ENCODE peak calls at places on chromosome 18, in nine cellular contexts. One of them, this sample, is unnamed.

GRCh38 chr18:65526099-65526498 is 224.7 kb upstream of the CDH7 start:
- DNase-seq in skeletal muscle cell: no peak
- DNase-seq in astrocyte: no peak
- DNase-seq in lung microvascular endothelial cell: no peak
- DNase-seq in heart right ventricle: no peak
- DNase-seq in activated T-helper 1 cell treated with Interleukin-2 at 50 U/mL for 16 hours: no peak
- DNase-seq in endothelial cell: no peak
- DNase-seq in activated naive CD4-positive, alpha-beta T cell treated with anti-CD3 and anti-CD28 coated beads for 36 hours: no peak
- DNase-seq in activated CD8-positive, alpha-beta memory T cell treated with anti-CD3 and anti-CD28 coated beads, Interleukin-2, amount 50 U/mL, for 48 hours: no peak
- DNase-seq in this sample: no peak

GRCh38 chr18:36828157-36828629 is 609 bp downstream of the TPGS2 start:
- DNase-seq in skeletal muscle cell: peak; percentile 47
- DNase-seq in astrocyte: peak; percentile 51
- DNase-seq in lung microvascular endothelial cell: peak; percentile 34
- DNase-seq in heart right ventricle: peak; percentile 5
- DNase-seq in activated T-helper 1 cell treated with Interleukin-2 at 50 U/mL for 16 hours: no peak
- DNase-seq in endothelial cell: no peak
- DNase-seq in activated naive CD4-positive, alpha-beta T cell treated with anti-CD3 and anti-CD28 coated beads for 36 hours: peak; percentile 42
- DNase-seq in activated CD8-positive, alpha-beta memory T cell treated with anti-CD3 and anti-CD28 coated beads, Interleukin-2, amount 50 U/mL, for 48 hours: no peak
- DNase-seq in this sample: no peak

GRCh38 chr18:72867721-72868665 is at the start of gene NETO1:
- DNase-seq in skeletal muscle cell: no peak
- DNase-seq in astrocyte: no peak
- DNase-seq in lung microvascular endothelial cell: no peak
- DNase-seq in heart right ventricle: no peak
- DNase-seq in activated T-helper 1 cell treated with Interleukin-2 at 50 U/mL for 16 hours: no peak
- DNase-seq in endothelial cell: peak; percentile 65
- DNase-seq in activated naive CD4-positive, alpha-beta T cell treated with anti-CD3 and anti-CD28 coated beads for 36 hours: no peak
- DNase-seq in activated CD8-positive, alpha-beta memory T cell treated with anti-CD3 and anti-CD28 coated beads, Interleukin-2, amount 50 U/mL, for 48 hours: peak; percentile 51
- DNase-seq in this sample: no peak

GRCh38 chr18:39805218-39805617 is 2149.8 kb upstream of the PIK3C3 start:
- DNase-seq in skeletal muscle cell: no peak
- DNase-seq in astrocyte: no peak
- DNase-seq in lung microvascular endothelial cell: no peak
- DNase-seq in heart right ventricle: no peak
- DNase-seq in activated T-helper 1 cell treated with Interleukin-2 at 50 U/mL for 16 hours: no peak
- DNase-seq in endothelial cell: no peak
- DNase-seq in activated naive CD4-positive, alpha-beta T cell treated with anti-CD3 and anti-CD28 coated beads for 36 hours: no peak
- DNase-seq in activated CD8-positive, alpha-beta memory T cell treated with anti-CD3 and anti-CD28 coated beads, Interleukin-2, amount 50 U/mL, for 48 hours: no peak
- DNase-seq in this sample: no peak

GRCh38 chr18:45059695-45060094 is 379.0 kb downstream of the SETBP1 start:
- DNase-seq in skeletal muscle cell: peak; percentile 62
- DNase-seq in astrocyte: peak; percentile 82
- DNase-seq in lung microvascular endothelial cell: no peak
- DNase-seq in heart right ventricle: no peak
- DNase-seq in activated T-helper 1 cell treated with Interleukin-2 at 50 U/mL for 16 hours: no peak
- DNase-seq in endothelial cell: no peak
- DNase-seq in activated naive CD4-positive, alpha-beta T cell treated with anti-CD3 and anti-CD28 coated beads for 36 hours: no peak
- DNase-seq in activated CD8-positive, alpha-beta memory T cell treated with anti-CD3 and anti-CD28 coated beads, Interleukin-2, amount 50 U/mL, for 48 hours: no peak
- DNase-seq in this sample: no peak

GRCh38 chr18:24735504-24736243 is 275.2 kb downstream of the HRH4 start:
- DNase-seq in skeletal muscle cell: no peak
- DNase-seq in astrocyte: no peak
- DNase-seq in lung microvascular endothelial cell: no peak
- DNase-seq in heart right ventricle: no peak
- DNase-seq in activated T-helper 1 cell treated with Interleukin-2 at 50 U/mL for 16 hours: no peak
- DNase-seq in endothelial cell: no peak
- DNase-seq in activated naive CD4-positive, alpha-beta T cell treated with anti-CD3 and anti-CD28 coated beads for 36 hours: no peak
- DNase-seq in activated CD8-positive, alpha-beta memory T cell treated with anti-CD3 and anti-CD28 coated beads, Interleukin-2, amount 50 U/mL, for 48 hours: no peak
- DNase-seq in this sample: no peak

GRCh38 chr18:79681484-79682387 is 2.1 kb downstream of the CTDP1 start:
- DNase-seq in skeletal muscle cell: no peak
- DNase-seq in astrocyte: no peak
- DNase-seq in lung microvascular endothelial cell: peak; percentile 39
- DNase-seq in heart right ventricle: no peak
- DNase-seq in activated T-helper 1 cell treated with Interleukin-2 at 50 U/mL for 16 hours: peak; percentile 36
- DNase-seq in endothelial cell: no peak
- DNase-seq in activated naive CD4-positive, alpha-beta T cell treated with anti-CD3 and anti-CD28 coated beads for 36 hours: peak; percentile 85
- DNase-seq in activated CD8-positive, alpha-beta memory T cell treated with anti-CD3 and anti-CD28 coated beads, Interleukin-2, amount 50 U/mL, for 48 hours: peak; percentile 84
- DNase-seq in this sample: peak; percentile 78

GRCh38 chr18:13253786-13254755 is 35.5 kb downstream of the LDLRAD4 start:
- DNase-seq in skeletal muscle cell: no peak
- DNase-seq in astrocyte: no peak
- DNase-seq in lung microvascular endothelial cell: no peak
- DNase-seq in heart right ventricle: no peak
- DNase-seq in activated T-helper 1 cell treated with Interleukin-2 at 50 U/mL for 16 hours: no peak
- DNase-seq in endothelial cell: no peak
- DNase-seq in activated naive CD4-positive, alpha-beta T cell treated with anti-CD3 and anti-CD28 coated beads for 36 hours: no peak
- DNase-seq in activated CD8-positive, alpha-beta memory T cell treated with anti-CD3 and anti-CD28 coated beads, Interleukin-2, amount 50 U/mL, for 48 hours: peak; percentile 33
- DNase-seq in this sample: no peak

GRCh38 chr18:52339891-52340371 is at the start of gene DCC:
- DNase-seq in skeletal muscle cell: peak; percentile 31
- DNase-seq in astrocyte: peak; percentile 58
- DNase-seq in lung microvascular endothelial cell: peak; percentile 39
- DNase-seq in heart right ventricle: no peak
- DNase-seq in activated T-helper 1 cell treated with Interleukin-2 at 50 U/mL for 16 hours: no peak
- DNase-seq in endothelial cell: peak; percentile 67
- DNase-seq in activated naive CD4-positive, alpha-beta T cell treated with anti-CD3 and anti-CD28 coated beads for 36 hours: peak; percentile 12
- DNase-seq in activated CD8-positive, alpha-beta memory T cell treated with anti-CD3 and anti-CD28 coated beads, Interleukin-2, amount 50 U/mL, for 48 hours: no peak
- DNase-seq in this sample: no peak

GRCh38 chr18:2872095-2872494 is 25.3 kb downstream of the EMILIN2 start:
- DNase-seq in skeletal muscle cell: no peak
- DNase-seq in astrocyte: no peak
- DNase-seq in lung microvascular endothelial cell: no peak
- DNase-seq in heart right ventricle: no peak
- DNase-seq in activated T-helper 1 cell treated with Interleukin-2 at 50 U/mL for 16 hours: no peak
- DNase-seq in endothelial cell: no peak
- DNase-seq in activated naive CD4-positive, alpha-beta T cell treated with anti-CD3 and anti-CD28 coated beads for 36 hours: no peak
- DNase-seq in activated CD8-positive, alpha-beta memory T cell treated with anti-CD3 and anti-CD28 coated beads, Interleukin-2, amount 50 U/mL, for 48 hours: no peak
- DNase-seq in this sample: no peak

GRCh38 chr18:497688-498087 is 2.8 kb downstream of the COLEC12 start:
- DNase-seq in skeletal muscle cell: no peak
- DNase-seq in astrocyte: no peak
- DNase-seq in lung microvascular endothelial cell: peak; percentile 50
- DNase-seq in heart right ventricle: no peak
- DNase-seq in activated T-helper 1 cell treated with Interleukin-2 at 50 U/mL for 16 hours: no peak
- DNase-seq in endothelial cell: no peak
- DNase-seq in activated naive CD4-positive, alpha-beta T cell treated with anti-CD3 and anti-CD28 coated beads for 36 hours: no peak
- DNase-seq in activated CD8-positive, alpha-beta memory T cell treated with anti-CD3 and anti-CD28 coated beads, Interleukin-2, amount 50 U/mL, for 48 hours: no peak
- DNase-seq in this sample: no peak

GRCh38 chr18:37266290-37266689 is 299.3 kb downstream of the CELF4 start:
- DNase-seq in skeletal muscle cell: no peak
- DNase-seq in astrocyte: no peak
- DNase-seq in lung microvascular endothelial cell: no peak
- DNase-seq in heart right ventricle: no peak
- DNase-seq in activated T-helper 1 cell treated with Interleukin-2 at 50 U/mL for 16 hours: no peak
- DNase-seq in endothelial cell: peak; percentile 62
- DNase-seq in activated naive CD4-positive, alpha-beta T cell treated with anti-CD3 and anti-CD28 coated beads for 36 hours: no peak
- DNase-seq in activated CD8-positive, alpha-beta memory T cell treated with anti-CD3 and anti-CD28 coated beads, Interleukin-2, amount 50 U/mL, for 48 hours: no peak
- DNase-seq in this sample: no peak

GRCh38 chr18:57003342-57003741 is 143.5 kb upstream of the BOD1L2 start:
- DNase-seq in skeletal muscle cell: no peak
- DNase-seq in astrocyte: no peak
- DNase-seq in lung microvascular endothelial cell: no peak
- DNase-seq in heart right ventricle: no peak
- DNase-seq in activated T-helper 1 cell treated with Interleukin-2 at 50 U/mL for 16 hours: no peak
- DNase-seq in endothelial cell: no peak
- DNase-seq in activated naive CD4-positive, alpha-beta T cell treated with anti-CD3 and anti-CD28 coated beads for 36 hours: no peak
- DNase-seq in activated CD8-positive, alpha-beta memory T cell treated with anti-CD3 and anti-CD28 coated beads, Interleukin-2, amount 50 U/mL, for 48 hours: no peak
- DNase-seq in this sample: no peak

GRCh38 chr18:58838165-58838860 is 26.4 kb upstream of the ZNF532 start:
- DNase-seq in skeletal muscle cell: no peak
- DNase-seq in astrocyte: no peak
- DNase-seq in lung microvascular endothelial cell: no peak
- DNase-seq in heart right ventricle: no peak
- DNase-seq in activated T-helper 1 cell treated with Interleukin-2 at 50 U/mL for 16 hours: no peak
- DNase-seq in endothelial cell: no peak
- DNase-seq in activated naive CD4-positive, alpha-beta T cell treated with anti-CD3 and anti-CD28 coated beads for 36 hours: no peak
- DNase-seq in activated CD8-positive, alpha-beta memory T cell treated with anti-CD3 and anti-CD28 coated beads, Interleukin-2, amount 50 U/mL, for 48 hours: no peak
- DNase-seq in this sample: no peak

GRCh38 chr18:13178197-13178596 is 40.4 kb upstream of the LDLRAD4 start:
- DNase-seq in skeletal muscle cell: no peak
- DNase-seq in astrocyte: no peak
- DNase-seq in lung microvascular endothelial cell: no peak
- DNase-seq in heart right ventricle: no peak
- DNase-seq in activated T-helper 1 cell treated with Interleukin-2 at 50 U/mL for 16 hours: no peak
- DNase-seq in endothelial cell: no peak
- DNase-seq in activated naive CD4-positive, alpha-beta T cell treated with anti-CD3 and anti-CD28 coated beads for 36 hours: no peak
- DNase-seq in activated CD8-positive, alpha-beta memory T cell treated with anti-CD3 and anti-CD28 coated beads, Interleukin-2, amount 50 U/mL, for 48 hours: no peak
- DNase-seq in this sample: no peak

GRCh38 chr18:5972298-5972697 is 77.0 kb upstream of the TMEM200C start:
- DNase-seq in skeletal muscle cell: no peak
- DNase-seq in astrocyte: no peak
- DNase-seq in lung microvascular endothelial cell: no peak
- DNase-seq in heart right ventricle: peak; percentile 58
- DNase-seq in activated T-helper 1 cell treated with Interleukin-2 at 50 U/mL for 16 hours: no peak
- DNase-seq in endothelial cell: no peak
- DNase-seq in activated naive CD4-positive, alpha-beta T cell treated with anti-CD3 and anti-CD28 coated beads for 36 hours: no peak
- DNase-seq in activated CD8-positive, alpha-beta memory T cell treated with anti-CD3 and anti-CD28 coated beads, Interleukin-2, amount 50 U/mL, for 48 hours: no peak
- DNase-seq in this sample: no peak

GRCh38 chr18:6714027-6714426 is 15.5 kb upstream of the ARHGAP28 start:
- DNase-seq in skeletal muscle cell: no peak
- DNase-seq in astrocyte: no peak
- DNase-seq in lung microvascular endothelial cell: no peak
- DNase-seq in heart right ventricle: no peak
- DNase-seq in activated T-helper 1 cell treated with Interleukin-2 at 50 U/mL for 16 hours: no peak
- DNase-seq in endothelial cell: no peak
- DNase-seq in activated naive CD4-positive, alpha-beta T cell treated with anti-CD3 and anti-CD28 coated beads for 36 hours: no peak
- DNase-seq in activated CD8-positive, alpha-beta memory T cell treated with anti-CD3 and anti-CD28 coated beads, Interleukin-2, amount 50 U/mL, for 48 hours: no peak
- DNase-seq in this sample: no peak

GRCh38 chr18:3647636-3648035 is 197.7 kb downstream of the TGIF1 start:
- DNase-seq in skeletal muscle cell: no peak
- DNase-seq in astrocyte: no peak
- DNase-seq in lung microvascular endothelial cell: no peak
- DNase-seq in heart right ventricle: no peak
- DNase-seq in activated T-helper 1 cell treated with Interleukin-2 at 50 U/mL for 16 hours: no peak
- DNase-seq in endothelial cell: no peak
- DNase-seq in activated naive CD4-positive, alpha-beta T cell treated with anti-CD3 and anti-CD28 coated beads for 36 hours: no peak
- DNase-seq in activated CD8-positive, alpha-beta memory T cell treated with anti-CD3 and anti-CD28 coated beads, Interleukin-2, amount 50 U/mL, for 48 hours: no peak
- DNase-seq in this sample: no peak

GRCh38 chr18:76383636-76384035 is 111.4 kb downstream of the ZNF516 start:
- DNase-seq in skeletal muscle cell: no peak
- DNase-seq in astrocyte: no peak
- DNase-seq in lung microvascular endothelial cell: no peak
- DNase-seq in heart right ventricle: no peak
- DNase-seq in activated T-helper 1 cell treated with Interleukin-2 at 50 U/mL for 16 hours: no peak
- DNase-seq in endothelial cell: no peak
- DNase-seq in activated naive CD4-positive, alpha-beta T cell treated with anti-CD3 and anti-CD28 coated beads for 36 hours: no peak
- DNase-seq in activated CD8-positive, alpha-beta memory T cell treated with anti-CD3 and anti-CD28 coated beads, Interleukin-2, amount 50 U/mL, for 48 hours: no peak
- DNase-seq in this sample: no peak

GRCh38 chr18:57631697-57632096 is 10.1 kb upstream of the NARS1 start:
- DNase-seq in skeletal muscle cell: no peak
- DNase-seq in astrocyte: no peak
- DNase-seq in lung microvascular endothelial cell: no peak
- DNase-seq in heart right ventricle: no peak
- DNase-seq in activated T-helper 1 cell treated with Interleukin-2 at 50 U/mL for 16 hours: no peak
- DNase-seq in endothelial cell: no peak
- DNase-seq in activated naive CD4-positive, alpha-beta T cell treated with anti-CD3 and anti-CD28 coated beads for 36 hours: no peak
- DNase-seq in activated CD8-positive, alpha-beta memory T cell treated with anti-CD3 and anti-CD28 coated beads, Interleukin-2, amount 50 U/mL, for 48 hours: peak; percentile 37
- DNase-seq in this sample: no peak

GRCh38 chr18:56298935-56299334 is 339.5 kb downstream of the TXNL1 start:
- DNase-seq in skeletal muscle cell: no peak
- DNase-seq in astrocyte: peak; percentile 36
- DNase-seq in lung microvascular endothelial cell: no peak
- DNase-seq in heart right ventricle: no peak
- DNase-seq in activated T-helper 1 cell treated with Interleukin-2 at 50 U/mL for 16 hours: no peak
- DNase-seq in endothelial cell: no peak
- DNase-seq in activated naive CD4-positive, alpha-beta T cell treated with anti-CD3 and anti-CD28 coated beads for 36 hours: no peak
- DNase-seq in activated CD8-positive, alpha-beta memory T cell treated with anti-CD3 and anti-CD28 coated beads, Interleukin-2, amount 50 U/mL, for 48 hours: no peak
- DNase-seq in this sample: no peak

GRCh38 chr18:23311346-23312103 is 141.6 kb upstream of the RIOK3 start:
- DNase-seq in skeletal muscle cell: peak; percentile 87
- DNase-seq in astrocyte: peak; percentile 98
- DNase-seq in lung microvascular endothelial cell: no peak
- DNase-seq in heart right ventricle: peak; percentile 59
- DNase-seq in activated T-helper 1 cell treated with Interleukin-2 at 50 U/mL for 16 hours: no peak
- DNase-seq in endothelial cell: no peak
- DNase-seq in activated naive CD4-positive, alpha-beta T cell treated with anti-CD3 and anti-CD28 coated beads for 36 hours: no peak
- DNase-seq in activated CD8-positive, alpha-beta memory T cell treated with anti-CD3 and anti-CD28 coated beads, Interleukin-2, amount 50 U/mL, for 48 hours: no peak
- DNase-seq in this sample: no peak

GRCh38 chr18:70627100-70627802 is 338.4 kb downstream of the SOCS6 start:
- DNase-seq in skeletal muscle cell: no peak
- DNase-seq in astrocyte: no peak
- DNase-seq in lung microvascular endothelial cell: no peak
- DNase-seq in heart right ventricle: no peak
- DNase-seq in activated T-helper 1 cell treated with Interleukin-2 at 50 U/mL for 16 hours: no peak
- DNase-seq in endothelial cell: no peak
- DNase-seq in activated naive CD4-positive, alpha-beta T cell treated with anti-CD3 and anti-CD28 coated beads for 36 hours: no peak
- DNase-seq in activated CD8-positive, alpha-beta memory T cell treated with anti-CD3 and anti-CD28 coated beads, Interleukin-2, amount 50 U/mL, for 48 hours: no peak
- DNase-seq in this sample: no peak

GRCh38 chr18:56009451-56009850 is 421.5 kb upstream of the TCF4 start:
- DNase-seq in skeletal muscle cell: no peak
- DNase-seq in astrocyte: no peak
- DNase-seq in lung microvascular endothelial cell: no peak
- DNase-seq in heart right ventricle: no peak
- DNase-seq in activated T-helper 1 cell treated with Interleukin-2 at 50 U/mL for 16 hours: no peak
- DNase-seq in endothelial cell: no peak
- DNase-seq in activated naive CD4-positive, alpha-beta T cell treated with anti-CD3 and anti-CD28 coated beads for 36 hours: no peak
- DNase-seq in activated CD8-positive, alpha-beta memory T cell treated with anti-CD3 and anti-CD28 coated beads, Interleukin-2, amount 50 U/mL, for 48 hours: no peak
- DNase-seq in this sample: no peak

GRCh38 chr18:59079264-59079972 is 60.3 kb upstream of the SEC11C start:
- DNase-seq in skeletal muscle cell: no peak
- DNase-seq in astrocyte: no peak
- DNase-seq in lung microvascular endothelial cell: no peak
- DNase-seq in heart right ventricle: no peak
- DNase-seq in activated T-helper 1 cell treated with Interleukin-2 at 50 U/mL for 16 hours: no peak
- DNase-seq in endothelial cell: no peak
- DNase-seq in activated naive CD4-positive, alpha-beta T cell treated with anti-CD3 and anti-CD28 coated beads for 36 hours: no peak
- DNase-seq in activated CD8-positive, alpha-beta memory T cell treated with anti-CD3 and anti-CD28 coated beads, Interleukin-2, amount 50 U/mL, for 48 hours: no peak
- DNase-seq in this sample: no peak